ENCODE peak calls at places on chromosome 18, in five cellular contexts. S, V, O, W and U are unnamed samples.

GRCh38 chr18:59952283-59953007 is 52.6 kb downstream of the PMAIP1 start:
- DNase-seq in S (no peak), V (no peak), O (no peak), W (no peak), U (no peak)

GRCh38 chr18:55529581-55529980 is 58.4 kb downstream of the TCF4 start:
- DNase-seq in S (no peak), V (no peak), O (no peak), W (no peak), U (no peak)

GRCh38 chr18:10006261-10006903 is 92.6 kb downstream of the VAPA start:
- DNase-seq in S (no peak), V (no peak), O (no peak), W (no peak), U (no peak)

GRCh38 chr18:57885931-57886330 is 82.8 kb upstream of the ATP8B1 start:
- DNase-seq in S (no peak), V (no peak), O (no peak), W (no peak), U (no peak)

GRCh38 chr18:10784596-10785202 is 258.9 kb downstream of the NAPG start:
- DNase-seq in S (no peak), V (no peak), O (no peak), W (no peak), U (no peak)

GRCh38 chr18:13530879-13531387 is 195.4 kb downstream of the FAM210A start:
- DNase-seq in S (no peak), V (no peak), O (no peak), W (no peak), U (peak; percentile 4)

GRCh38 chr18:12036201-12036751 is 55.0 kb downstream of the IMPA2 start:
- DNase-seq in S (no peak), V (no peak), O (peak; percentile 42), W (no peak), U (no peak)

GRCh38 chr18:70426818-70427217 is 138.0 kb downstream of the SOCS6 start:
- DNase-seq in S (no peak), V (no peak), O (no peak), W (no peak), U (no peak)

GRCh38 chr18:7417742-7418141 is 149.4 kb upstream of the PTPRM start:
- DNase-seq in S (no peak), V (no peak), O (no peak), W (no peak), U (no peak)

GRCh38 chr18:3051718-3052410 is 38.9 kb upstream of the LPIN2 start:
- DNase-seq in S (no peak), V (no peak), O (no peak), W (peak; percentile 99), U (no peak)

GRCh38 chr18:36387296-36387695 is 89.8 kb downstream of the FHOD3 start:
- DNase-seq in S (no peak), V (no peak), O (no peak), W (no peak), U (no peak)

GRCh38 chr18:54224379-54225014 is at the start of gene MBD2:
- DNase-seq in S (peak; percentile 96), V (peak; percentile 76), O (peak; percentile 99), W (peak; percentile 93), U (peak; percentile 89)

GRCh38 chr18:46892842-46893241 is 24.5 kb downstream of the PIAS2 start:
- DNase-seq in S (no peak), V (peak; percentile 60), O (no peak), W (no peak), U (no peak)

GRCh38 chr18:58525928-58526424 is 102.9 kb downstream of the ALPK2 start:
- DNase-seq in S (no peak), V (peak; percentile 64), O (no peak), W (no peak), U (no peak)

GRCh38 chr18:70490008-70490933 is 201.4 kb downstream of the SOCS6 start:
- DNase-seq in S (peak; percentile 59), V (no peak), O (no peak), W (peak; percentile 32), U (peak; percentile 48)

GRCh38 chr18:50847192-50847591 is 27.4 kb upstream of the MRO start:
- DNase-seq in S (no peak), V (no peak), O (no peak), W (no peak), U (no peak)

GRCh38 chr18:29147944-29148343 is 971.0 kb upstream of the CDH2 start:
- DNase-seq in S (no peak), V (no peak), O (no peak), W (no peak), U (no peak)

GRCh38 chr18:11454021-11454420 is 155.4 kb upstream of the SLC35G4 start:
- DNase-seq in S (no peak), V (no peak), O (no peak), W (no peak), U (no peak)

GRCh38 chr18:79798346-79798998 is 734 bp downstream of the KCNG2 start:
- DNase-seq in S (no peak), V (no peak), O (peak; percentile 73), W (no peak), U (no peak)

GRCh38 chr18:9958861-9959399 is 45.1 kb downstream of the VAPA start:
- DNase-seq in S (no peak), V (no peak), O (no peak), W (peak; percentile 28), U (no peak)

GRCh38 chr18:57581301-57581934 is 5.1 kb downstream of the FECH start:
- DNase-seq in S (no peak), V (peak; percentile 42), O (no peak), W (no peak), U (no peak)

GRCh38 chr18:79986726-79987125 is 1.6 kb downstream of the TXNL4A start:
- DNase-seq in S (no peak), V (no peak), O (no peak), W (no peak), U (no peak)

DNA sequence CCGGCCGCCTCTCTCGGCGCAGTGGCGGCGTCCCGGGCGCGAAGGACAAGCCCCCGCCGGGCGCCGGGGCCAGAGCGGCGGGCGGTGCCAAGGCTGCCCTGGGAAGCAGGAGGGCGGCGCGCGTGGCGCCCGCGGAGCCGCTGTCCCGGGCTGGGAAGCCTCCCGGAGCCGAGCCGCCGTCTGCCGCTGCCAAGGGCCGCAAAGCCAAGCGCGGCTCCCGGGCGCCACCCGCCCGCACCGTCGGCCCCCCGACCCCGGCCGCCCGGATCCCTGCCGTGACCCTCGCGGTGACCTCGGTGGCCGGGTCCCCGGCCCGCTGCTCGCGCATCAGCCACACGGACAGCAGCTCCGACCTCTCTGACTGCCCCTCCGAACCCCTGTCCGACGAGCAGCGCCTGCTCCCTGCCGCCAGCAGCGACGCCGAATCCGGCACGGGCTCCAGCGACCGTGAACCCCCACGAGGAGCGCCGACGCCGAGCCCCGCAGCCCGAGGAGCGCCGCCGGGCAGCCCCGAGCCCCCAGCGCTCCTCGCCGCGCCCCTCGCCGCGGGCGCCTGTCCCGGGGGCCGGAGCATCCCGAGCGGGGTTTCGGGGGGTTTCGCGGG is 687 bp downstream of the MTCL1 start:
- DNase-seq in S (no peak), V (no peak), O (peak; percentile 62), W (no peak), U (no peak)
- TF ChIP-seq SRF in S (no peak), V (no peak), O (no peak), W (no peak), U (no peak)

GRCh38 chr18:30361864-30362540 is 680.5 kb downstream of the DSC3 start:
- DNase-seq in S (peak; percentile 53), V (no peak), O (no peak), W (no peak), U (no peak)

GRCh38 chr18:30359521-30359920 is 683.0 kb downstream of the DSC3 start:
- DNase-seq in S (peak; percentile 64), V (no peak), O (no peak), W (no peak), U (no peak)

GRCh38 chr18:30352551-30353168 is 689.9 kb downstream of the DSC3 start:
- DNase-seq in S (no peak), V (no peak), O (no peak), W (no peak), U (no peak)

GRCh38 chr18:30358545-30358944 is 684.0 kb downstream of the DSC3 start:
- DNase-seq in S (no peak), V (no peak), O (no peak), W (no peak), U (no peak)
- TF ChIP-seq SRF in S (no peak), V (no peak), O (no peak), W (no peak), U (no peak)

GRCh38 chr18:48555465-48555995 is 16.7 kb downstream of the CTIF start:
- DNase-seq in S (no peak), V (no peak), O (no peak), W (no peak), U (no peak)

GRCh38 chr18:48551100-48551499 is 12.3 kb downstream of the CTIF start:
- DNase-seq in S (no peak), V (no peak), O (no peak), W (no peak), U (no peak)

GRCh38 chr18:48553236-48553635 is 14.4 kb downstream of the CTIF start:
- DNase-seq in S (no peak), V (no peak), O (no peak), W (no peak), U (no peak)

GRCh38 chr18:48552130-48552529 is 13.3 kb downstream of the CTIF start:
- DNase-seq in S (no peak), V (no peak), O (no peak), W (no peak), U (no peak)

DNA sequence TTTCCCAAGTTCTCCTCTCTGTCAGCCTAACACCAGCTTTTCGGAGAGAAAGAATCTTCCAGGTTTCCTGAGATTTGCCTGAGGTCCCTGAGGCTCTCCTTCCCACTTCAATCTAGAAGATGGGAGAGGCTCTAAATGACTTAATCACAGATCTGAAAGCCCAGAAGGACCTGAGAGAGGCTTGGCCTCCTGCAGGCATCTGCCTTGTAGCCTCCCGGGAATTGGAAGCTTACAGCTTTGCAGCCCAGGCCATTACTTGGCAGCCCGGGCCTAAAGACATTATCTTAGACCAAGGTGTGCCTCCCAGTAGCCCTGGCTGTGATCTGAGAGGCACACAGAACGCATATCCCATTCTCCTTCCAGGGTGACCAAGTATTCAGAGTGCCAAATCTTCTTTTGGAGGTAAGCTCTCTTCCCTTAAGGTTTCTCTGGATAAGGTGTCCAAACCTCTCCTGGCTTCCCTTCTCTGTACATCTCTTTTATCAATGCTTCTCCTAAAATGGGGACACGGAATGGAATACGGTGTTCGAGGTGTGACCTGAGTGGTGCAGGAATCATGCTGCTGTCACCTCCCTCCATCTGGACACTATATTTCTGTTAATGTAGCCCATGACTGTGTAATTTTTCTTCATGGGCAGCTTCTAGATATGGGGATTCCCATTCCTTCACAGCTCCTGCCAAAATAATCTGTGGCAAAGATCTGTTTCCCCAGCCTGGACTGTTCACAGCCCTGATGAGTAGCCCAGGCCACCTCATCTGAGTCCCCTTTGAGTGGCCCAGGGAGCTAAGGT is 16.0 kb downstream of the CTIF start:
- DNase-seq in S (no peak), V (no peak), O (no peak), W (no peak), U (no peak)
- TF ChIP-seq SRF in S (no peak), V (no peak), O (no peak), W (no peak), U (no peak)

DNA sequence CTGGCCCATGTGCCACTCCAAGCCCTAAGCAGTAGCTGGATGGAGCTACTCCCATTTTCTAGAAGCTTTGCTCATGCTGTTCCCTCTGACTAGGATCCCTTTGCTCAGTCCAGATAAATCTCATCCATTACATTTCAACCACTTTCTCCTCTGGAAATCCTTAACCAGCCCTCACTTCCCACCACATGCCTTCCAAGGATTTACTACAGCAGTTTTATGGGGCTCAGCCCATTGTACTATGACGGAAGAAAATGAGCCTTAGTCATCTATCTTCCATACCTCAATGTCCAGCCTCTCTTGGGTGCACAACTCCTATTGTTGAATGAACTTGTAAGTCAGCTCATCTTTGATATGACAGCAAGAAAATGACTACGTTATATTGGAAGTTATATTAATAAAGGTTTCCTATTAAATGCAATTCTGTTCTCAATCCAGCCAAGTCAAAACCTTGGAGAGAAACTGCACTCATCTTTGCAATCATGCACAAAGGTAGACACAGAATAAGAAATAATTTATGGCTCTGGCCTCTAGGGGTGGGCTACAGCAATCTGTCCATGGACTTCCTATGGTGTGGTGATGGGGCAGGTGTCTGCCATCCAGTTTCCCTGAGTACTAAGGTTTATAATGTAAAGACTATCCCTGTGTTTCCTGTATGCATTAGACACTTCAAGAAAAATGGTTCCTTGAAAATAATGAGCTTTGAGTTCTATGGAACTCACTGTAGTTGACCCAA is 3.4 kb downstream of the B4GALT6 start:
- DNase-seq in S (peak; percentile 15), V (no peak), O (no peak), W (no peak), U (no peak)
- TF ChIP-seq SRF in S (no peak), V (no peak), O (no peak), W (no peak), U (no peak)